ENCODE peak calls at places on chromosomes 13 and 19, in four cellular contexts. Z, Y, P and E are unnamed samples.

GRCh38 chr13:58397596-58398387 is 766.2 kb downstream of the PCDH17 start:
- DNase-seq in Z (peak), Y (no peak), P (no peak), E (no peak)

GRCh38 chr13:29428992-29429315 is 166.5 kb downstream of the SLC7A1 start:
- DNase-seq in Z (no peak), Y (no peak), P (no peak), E (no peak)

GRCh38 chr19:51691122-51692064 is 1.7 kb upstream of the SPACA6 start:
- DNase-seq in Z (no peak), Y (no peak), P (peak), E (no peak)

GRCh38 chr19:38831142-38831605 is 420 bp downstream of the ECH1 start:
- DNase-seq in Z (peak), Y (peak), P (peak), E (no peak)

GRCh38 chr13:28355822-28356371 is 139.0 kb downstream of the FLT1 start:
- DNase-seq in Z (no peak), Y (no peak), P (peak), E (peak)

GRCh38 chr13:114054830-114055439 is 77.5 kb downstream of the RASA3 start:
- DNase-seq in Z (no peak), Y (no peak), P (no peak), E (no peak)

GRCh38 chr13:31846984-31847752 is 107.8 kb downstream of the RXFP2 start:
- DNase-seq in Z (no peak), Y (no peak), P (no peak), E (no peak)

GRCh38 chr19:53078668-53079067 is 24.6 kb downstream of the ZNF160 start:
- DNase-seq in Z (no peak), Y (no peak), P (no peak), E (no peak)

GRCh38 chr19:11495885-11496284 is 9.8 kb downstream of the ZNF653 start:
- DNase-seq in Z (no peak), Y (no peak), P (no peak), E (no peak)

GRCh38 chr13:67390462-67391093 is 160.4 kb upstream of the PCDH9 start:
- DNase-seq in Z (no peak), Y (no peak), P (peak), E (no peak)

GRCh38 chr13:80345771-80346510 is 5.0 kb upstream of the SPRY2 start:
- DNase-seq in Z (no peak), Y (no peak), P (no peak), E (no peak)